ENCODE peak calls at places on chromosomes 7 and 10, in six cellular contexts. H is SK-N-SH, G is H1, J is K562, O is HCT116, V is GM12878. P is an unnamed sample.

GRCh38 chr7:74544706-74545469 is 91.2 kb downstream of the GTF2IRD1 start:
- DNase-seq in J (peak), G (peak), V (no peak), O (peak), H (peak), P (peak)

GRCh38 chr7:85186521-85187241 is at the start of gene SEMA3D:
- DNase-seq in J (peak), O (peak), V (no peak), G (peak), H (peak), P (no peak)

GRCh38 chr7:14048889-14049288 is 59.4 kb upstream of the ETV1 start:
- DNase-seq in G (no peak), O (no peak), V (no peak), H (no peak), J (no peak), P (no peak)

GRCh38 chr7:82036146-82036886 is 266.5 kb upstream of the HGF start:
- DNase-seq in J (no peak), G (no peak), O (no peak), V (no peak), H (no peak), P (no peak)

GRCh38 chr10:128130051-128130450 is 3.8 kb upstream of the MKI67 start:
- DNase-seq in G (no peak), V (no peak), J (no peak), O (peak), H (no peak), P (no peak)

GRCh38 chr7:154996101-154996500 is 6.8 kb downstream of the PAXIP1 start:
- DNase-seq in H (no peak), G (no peak), J (no peak), V (no peak), O (no peak), P (no peak)

GRCh38 chr10:89262331-89263020 is 10.9 kb upstream of the LIPA start:
- DNase-seq in O (no peak), G (no peak), H (no peak), V (no peak), J (no peak), P (no peak)

GRCh38 chr10:76388321-76388720 is 956.9 kb downstream of the LRMDA start:
- DNase-seq in G (no peak), V (no peak), O (no peak), H (no peak), J (no peak), P (no peak)

GRCh38 chr7:65459438-65459837 is 85.8 kb downstream of the ZNF92 start:
- DNase-seq in O (no peak), G (no peak), J (no peak), H (no peak), V (no peak), P (no peak)

GRCh38 chr10:30070001-30070759 is 10.8 kb upstream of the JCAD start:
- DNase-seq in G (no peak), V (no peak), O (no peak), H (peak), J (peak), P (no peak)

GRCh38 chr10:121927361-121927840 is 430 bp downstream of the ATE1 start:
- DNase-seq in V (no peak), O (peak), H (peak), J (peak), G (no peak), P (no peak)

GRCh38 chr10:30002438-30003266 is 56.7 kb downstream of the JCAD start:
- DNase-seq in G (peak), H (peak), O (peak), V (no peak), J (peak), P (peak)

GRCh38 chr10:689433-690226 is at the start of gene DIP2C:
- DNase-seq in V (no peak), J (no peak), O (peak), G (no peak), H (peak), P (no peak)

GRCh38 chr7:102273749-102274712 is 12.6 kb upstream of the SH2B2 start:
- DNase-seq in H (no peak), O (peak), V (no peak), G (no peak), J (peak), P (peak)

GRCh38 chr7:28296571-28297483 is 115.5 kb upstream of the CREB5 start:
- DNase-seq in J (peak), O (peak), G (peak), V (no peak), H (no peak), P (no peak)

GRCh38 chr7:1939434-1940401 is 269.6 kb downstream of the ELFN1 start:
- DNase-seq in J (peak), H (no peak), G (no peak), V (no peak), O (no peak), P (no peak)

DNA sequence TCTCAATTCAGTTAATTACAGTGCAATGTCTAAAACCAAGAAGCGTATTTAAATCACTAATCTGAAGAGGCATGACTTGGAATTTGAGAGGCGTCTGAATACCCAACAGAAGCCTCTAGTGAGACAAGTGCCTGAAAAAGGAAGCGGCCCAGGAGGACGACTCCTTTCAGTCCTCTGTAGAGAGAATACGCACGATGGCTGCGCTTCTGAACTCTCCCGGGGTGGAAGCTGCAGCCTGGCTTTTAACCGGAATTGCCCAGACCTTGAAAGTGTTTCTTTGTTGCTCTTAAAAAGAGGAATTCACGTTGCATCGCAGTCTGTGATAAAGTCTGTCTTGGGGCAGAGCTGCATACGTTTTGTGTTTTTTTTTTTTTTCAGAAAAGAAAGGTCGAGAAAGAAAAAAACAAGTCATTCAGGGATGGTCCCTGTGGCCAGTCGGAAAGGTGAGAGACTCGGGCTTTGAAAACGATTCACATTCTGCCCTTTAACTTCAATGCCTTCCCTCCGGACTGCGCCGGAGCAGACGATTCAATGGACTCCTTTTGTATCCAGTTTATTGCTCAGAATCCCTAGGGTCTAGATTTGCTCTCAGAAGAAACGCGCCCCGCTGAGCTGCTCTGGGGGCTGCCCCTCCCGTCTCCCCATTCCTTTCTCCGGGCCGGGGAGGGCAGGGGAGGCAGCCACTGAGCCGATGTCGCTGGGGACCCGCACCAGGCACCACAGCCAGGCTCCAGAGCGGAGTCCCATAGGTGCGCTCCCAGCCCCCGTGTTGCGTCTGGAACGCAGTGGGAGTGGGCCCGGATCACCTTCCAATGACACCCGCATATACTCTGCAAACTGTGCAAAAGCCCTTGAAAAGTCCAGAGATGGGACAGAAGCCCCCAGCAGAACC is 994 bp upstream of the PTF1A start:
- DNase-seq in V (no peak), G (no peak), O (no peak), J (no peak), H (no peak), P (no peak)
- TF ChIP-seq SIN3A in V (no peak), G (no peak), O (no peak), J (no peak), H (no peak), P (no peak)

GRCh38 chr7:30282735-30283134 is 1.7 kb upstream of the ZNRF2 start:
- DNase-seq in V (no peak), H (no peak), O (no peak), G (no peak), J (no peak), P (no peak)

GRCh38 chr7:30286749-30287148 is 2.4 kb downstream of the ZNRF2 start:
- DNase-seq in H (no peak), O (no peak), J (no peak), G (no peak), V (no peak), P (no peak)

GRCh38 chr7:30285531-30286284 is 1.3 kb downstream of the ZNRF2 start:
- DNase-seq in G (no peak), V (no peak), H (peak), O (no peak), J (peak), P (no peak)

GRCh38 chr7:30284298-30285066 is at the start of gene ZNRF2:
- DNase-seq in V (peak), O (peak), G (peak), H (peak), J (peak), P (peak)

DNA sequence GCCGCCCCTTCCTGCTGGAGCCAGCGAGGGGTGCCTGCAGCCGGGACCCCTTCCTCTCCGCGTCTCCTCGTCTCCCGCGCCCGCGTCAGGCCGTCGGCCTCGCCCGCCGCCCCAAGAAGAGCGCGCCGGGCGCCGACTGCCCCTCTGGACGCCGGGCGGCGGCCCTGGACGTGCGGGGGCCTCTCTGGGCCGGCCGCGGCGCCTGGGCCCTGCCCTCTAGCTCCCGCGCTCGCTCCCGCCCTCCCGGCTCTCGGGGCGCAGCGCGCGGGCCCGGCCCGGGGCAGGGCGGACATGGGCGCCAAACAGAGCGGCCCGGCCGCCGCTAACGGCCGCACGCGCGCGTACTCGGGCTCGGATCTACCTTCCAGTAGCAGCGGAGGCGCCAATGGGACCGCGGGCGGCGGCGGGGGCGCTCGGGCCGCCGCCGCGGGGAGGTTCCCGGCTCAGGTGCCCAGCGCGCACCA is 702 bp downstream of the ZNRF2 start:
- DNase-seq in O (no peak), G (no peak), V (no peak), H (peak), J (no peak), P (no peak)
- TF ChIP-seq SIN3A in O (no peak), G (no peak), V (no peak), H (no peak), J (no peak), P (no peak)

GRCh38 chr10:63376560-63377304 is 89.0 kb downstream of the JMJD1C start:
- DNase-seq in J (no peak), G (no peak), V (peak), O (no peak), H (no peak), P (no peak)

GRCh38 chr10:63375859-63376258 is 89.9 kb downstream of the JMJD1C start:
- DNase-seq in O (no peak), G (no peak), H (no peak), V (no peak), J (no peak), P (no peak)

GRCh38 chr10:63373176-63373575 is 92.6 kb downstream of the JMJD1C start:
- DNase-seq in H (no peak), O (no peak), G (no peak), J (no peak), V (no peak), P (no peak)

GRCh38 chr10:63375458-63375857 is 90.3 kb downstream of the JMJD1C start:
- DNase-seq in G (no peak), O (no peak), V (no peak), J (no peak), H (no peak), P (no peak)

DNA sequence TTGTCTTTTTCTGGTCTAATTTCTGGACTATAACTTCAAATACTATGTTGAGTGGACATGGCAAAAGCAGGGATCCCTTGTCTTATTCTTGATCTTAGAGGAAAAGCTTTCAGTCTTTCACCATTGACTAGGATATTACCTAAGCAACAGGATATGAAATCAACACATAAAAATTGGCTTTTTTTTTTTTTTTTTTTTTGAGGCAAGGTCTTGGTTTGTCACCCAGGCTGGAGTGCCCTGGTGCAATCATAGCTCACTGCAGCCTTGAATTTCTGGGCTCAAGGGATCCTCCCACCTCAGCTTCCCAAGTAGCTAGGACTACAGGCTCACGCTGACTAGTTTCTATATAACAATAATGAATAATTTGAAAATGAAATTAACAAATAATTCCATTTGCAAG is 90.8 kb downstream of the JMJD1C start:
- DNase-seq in O (no peak), G (no peak), H (no peak), J (no peak), V (no peak), P (no peak)
- TF ChIP-seq SIN3A in O (no peak), G (no peak), H (no peak), J (no peak), V (no peak), P (no peak)

GRCh38 chr10:104689547-104689946 is 48.5 kb downstream of the SORCS3 start:
- DNase-seq in O (no peak), H (no peak), G (no peak), J (no peak), V (no peak), P (no peak)
- TF ChIP-seq SIN3A in O (no peak), H (no peak), G (no peak), J (no peak), V (no peak), P (no peak)

GRCh38 chr10:71754562-71754961 is 18.8 kb downstream of the VSIR start:
- DNase-seq in H (no peak), G (no peak), J (no peak), V (no peak), O (no peak), P (no peak)

GRCh38 chr10:71752391-71753090 is 20.8 kb downstream of the VSIR start:
- DNase-seq in J (no peak), H (no peak), V (no peak), O (no peak), G (no peak), P (no peak)

GRCh38 chr10:71751515-71752224 is 21.6 kb downstream of the VSIR start:
- DNase-seq in O (no peak), V (no peak), G (no peak), H (no peak), J (no peak), P (no peak)

GRCh38 chr10:71753960-71754505 is 19.3 kb downstream of the VSIR start:
- DNase-seq in G (no peak), H (no peak), V (no peak), O (no peak), J (no peak), P (no peak)

GRCh38 chr10:71753091-71753959 is 20.0 kb downstream of the VSIR start:
- DNase-seq in G (no peak), V (no peak), O (no peak), H (no peak), J (peak), P (no peak)
- TF ChIP-seq SIN3A in G (no peak), V (no peak), O (no peak), H (no peak), J (no peak), P (no peak)

GRCh38 chr10:98466916-98467505 is 20.3 kb upstream of the HPS1 start:
- DNase-seq in J (peak), V (no peak), H (no peak), O (no peak), G (no peak), P (no peak)
- TF ChIP-seq SIN3A in J (no peak), V (no peak), H (no peak), O (no peak), G (no peak), P (no peak)

GRCh38 chr10:91582063-91582673 is 50.7 kb downstream of the PPP1R3C start:
- DNase-seq in J (no peak), G (no peak), O (no peak), H (no peak), V (no peak), P (no peak)

GRCh38 chr10:91576096-91576545 is 56.8 kb downstream of the PPP1R3C start:
- DNase-seq in H (no peak), V (no peak), G (no peak), J (peak), O (no peak), P (no peak)

GRCh38 chr10:91574236-91574635 is 58.6 kb downstream of the PPP1R3C start:
- DNase-seq in J (no peak), G (no peak), O (no peak), H (no peak), V (no peak), P (no peak)

GRCh38 chr10:91575044-91575610 is 57.7 kb downstream of the PPP1R3C start:
- DNase-seq in V (no peak), G (no peak), H (no peak), J (no peak), O (no peak), P (no peak)

GRCh38 chr10:91579351-91579985 is 53.4 kb downstream of the PPP1R3C start:
- DNase-seq in O (no peak), G (no peak), V (no peak), H (no peak), J (no peak), P (no peak)
- TF ChIP-seq SIN3A in O (no peak), G (no peak), V (no peak), H (no peak), J (no peak), P (no peak)

GRCh38 chr7:129544700-129545099 is 42.4 kb downstream of the SMKR1 start:
- DNase-seq in G (no peak), O (no peak), H (no peak), V (no peak), J (no peak), P (no peak)
- TF ChIP-seq SIN3A in G (no peak), O (no peak), H (no peak), V (no peak), J (no peak), P (no peak)